ENCODE peak calls at places on chromosomes 1 and 21, in five cellular contexts. One of them, this sample, is unnamed. For H3K36me3, the result is how much of the 10 kb centered on the place peaks cover.

GRCh38 chr1:10663668-10664035 is 132.8 kb downstream of the CASZ1 start:
- DNase-seq in colonic mucosa: no peak
- DNase-seq in pancreas: peak
- DNase-seq in GM23248: peak
- DNase-seq in aorta: peak
- DNase-seq in this sample: no peak

GRCh38 chr1:19758227-19758830 is 41.4 kb downstream of the TMCO4 start:
- DNase-seq in colonic mucosa: no peak
- DNase-seq in pancreas: no peak
- DNase-seq in GM23248: peak
- DNase-seq in aorta: no peak
- DNase-seq in this sample: peak

GRCh38 chr1:21539933-21540332 is 30.7 kb downstream of the ALPL start:
- DNase-seq in colonic mucosa: no peak
- DNase-seq in pancreas: no peak
- DNase-seq in GM23248: peak
- DNase-seq in aorta: no peak
- DNase-seq in this sample: no peak

GRCh38 chr1:29083318-29084195 is 40.1 kb downstream of the TMEM200B start:
- DNase-seq in colonic mucosa: no peak
- DNase-seq in pancreas: no peak
- DNase-seq in GM23248: no peak
- DNase-seq in aorta: no peak
- DNase-seq in this sample: no peak

GRCh38 chr1:41740630-41741239 is 178.0 kb downstream of the HIVEP3 start:
- DNase-seq in colonic mucosa: no peak
- DNase-seq in pancreas: no peak
- DNase-seq in GM23248: no peak
- DNase-seq in aorta: no peak
- DNase-seq in this sample: peak

GRCh38 chr1:214446772-214447556 is 104.4 kb downstream of the PTPN14 start:
- DNase-seq in colonic mucosa: no peak
- DNase-seq in pancreas: no peak
- DNase-seq in GM23248: peak
- DNase-seq in aorta: no peak
- DNase-seq in this sample: no peak

GRCh38 chr1:174726167-174726879 is 273.4 kb upstream of the CACYBP start:
- DNase-seq in colonic mucosa: no peak
- DNase-seq in pancreas: no peak
- DNase-seq in GM23248: peak
- DNase-seq in aorta: no peak
- DNase-seq in this sample: no peak

GRCh38 chr1:213332491-213332890 is 281.4 kb downstream of the RPS6KC1 start:
- DNase-seq in colonic mucosa: no peak
- DNase-seq in pancreas: no peak
- DNase-seq in GM23248: no peak
- DNase-seq in aorta: no peak
- DNase-seq in this sample: no peak

DNA sequence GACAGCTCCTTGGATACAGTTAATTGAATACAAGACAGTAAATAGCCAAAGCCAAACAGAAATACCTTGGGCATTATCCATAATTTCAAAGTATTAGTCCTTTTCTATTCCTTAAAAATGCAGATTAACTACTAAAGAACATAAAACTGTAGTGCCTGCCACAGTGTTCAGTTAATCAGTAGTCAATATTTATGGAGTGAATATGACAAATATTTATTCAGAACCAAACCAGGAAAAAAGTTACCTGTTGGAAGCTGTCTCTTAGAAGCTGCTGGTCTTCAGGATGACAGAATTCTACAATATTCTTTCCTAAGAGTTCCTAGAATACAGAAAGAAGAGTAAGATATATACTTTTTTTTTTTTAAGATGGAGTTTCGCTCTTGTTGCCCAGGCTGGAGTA is 18.2 kb upstream of the CTSK start:
- DNase-seq in colonic mucosa: no peak
- DNase-seq in pancreas: no peak
- DNase-seq in GM23248: no peak
- DNase-seq in aorta: no peak
- DNase-seq in this sample: no peak
- H3K36me3 ChIP-seq in colonic mucosa: under half
- H3K36me3 ChIP-seq in pancreas: half or more
- H3K36me3 ChIP-seq in GM23248: half or more
- H3K36me3 ChIP-seq in aorta: under half
- H3K36me3 ChIP-seq in this sample: half or more

DNA sequence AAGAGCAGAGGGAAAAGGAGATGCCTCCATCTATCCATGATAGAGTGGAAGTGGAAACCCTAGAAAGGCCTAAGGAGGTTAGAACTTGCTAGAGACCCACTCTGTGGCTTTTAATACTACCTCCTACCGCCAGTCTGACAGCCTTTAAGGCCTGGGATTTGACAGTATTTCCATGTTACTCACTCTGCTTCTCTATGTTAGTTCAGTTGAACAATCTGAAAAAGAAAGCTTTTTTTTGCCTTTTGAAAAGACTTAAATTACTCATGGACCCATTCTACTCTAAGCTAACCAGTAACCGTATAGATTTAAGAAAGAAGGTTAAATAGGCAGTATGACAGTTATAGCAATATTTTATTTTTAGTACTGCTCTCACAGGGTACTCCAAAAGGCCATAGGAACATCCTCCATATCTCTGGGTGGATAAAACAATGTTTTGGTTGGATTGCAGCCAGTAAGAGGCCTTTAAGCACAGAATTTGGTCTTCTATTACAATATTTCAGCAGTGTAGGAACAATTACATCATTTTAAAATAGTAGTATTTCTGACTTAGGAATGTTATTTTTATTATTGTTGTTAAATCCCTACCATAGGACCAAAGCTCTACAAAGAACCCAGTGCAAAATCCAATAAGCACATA is 15.9 kb upstream of the GPR25 start:
- DNase-seq in colonic mucosa: no peak
- DNase-seq in pancreas: no peak
- DNase-seq in GM23248: no peak
- DNase-seq in aorta: no peak
- DNase-seq in this sample: no peak
- H3K36me3 ChIP-seq in colonic mucosa: under half
- H3K36me3 ChIP-seq in pancreas: under half
- H3K36me3 ChIP-seq in GM23248: half or more
- H3K36me3 ChIP-seq in aorta: under half
- H3K36me3 ChIP-seq in this sample: half or more

GRCh38 chr1:70427976-70428375 is 16.9 kb downstream of the CTH start:
- DNase-seq in colonic mucosa: no peak
- DNase-seq in pancreas: no peak
- DNase-seq in GM23248: no peak
- DNase-seq in aorta: no peak
- DNase-seq in this sample: no peak

GRCh38 chr1:70434253-70434859 is 23.3 kb downstream of the CTH start:
- DNase-seq in colonic mucosa: no peak
- DNase-seq in pancreas: no peak
- DNase-seq in GM23248: no peak
- DNase-seq in aorta: no peak
- DNase-seq in this sample: no peak

GRCh38 chr1:70429219-70429618 is 18.2 kb downstream of the CTH start:
- DNase-seq in colonic mucosa: no peak
- DNase-seq in pancreas: no peak
- DNase-seq in GM23248: peak
- DNase-seq in aorta: no peak
- DNase-seq in this sample: no peak

GRCh38 chr1:70431874-70432273 is 20.8 kb downstream of the CTH start:
- DNase-seq in colonic mucosa: no peak
- DNase-seq in pancreas: no peak
- DNase-seq in GM23248: no peak
- DNase-seq in aorta: no peak
- DNase-seq in this sample: no peak

DNA sequence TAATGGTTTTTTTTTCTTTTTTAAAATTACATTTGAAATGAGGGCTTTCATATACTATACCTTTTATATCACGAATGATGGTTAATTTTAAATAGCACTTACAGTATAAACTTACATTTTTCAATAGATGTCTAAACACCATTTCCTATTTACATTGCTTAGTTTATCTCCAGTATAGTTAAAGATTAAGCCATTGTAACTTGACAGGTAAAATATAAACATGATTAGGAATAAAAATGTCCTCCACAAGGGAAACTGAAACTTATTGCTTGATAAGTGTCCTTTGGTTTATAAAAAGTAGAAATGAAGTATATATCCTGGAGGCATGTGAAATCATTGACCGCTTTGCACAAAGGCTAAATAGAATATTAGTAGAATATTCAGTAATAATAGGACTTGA is 20.2 kb downstream of the CTH start:
- DNase-seq in colonic mucosa: no peak
- DNase-seq in pancreas: no peak
- DNase-seq in GM23248: no peak
- DNase-seq in aorta: no peak
- DNase-seq in this sample: no peak
- H3K36me3 ChIP-seq in colonic mucosa: under half
- H3K36me3 ChIP-seq in pancreas: under half
- H3K36me3 ChIP-seq in GM23248: half or more
- H3K36me3 ChIP-seq in aorta: under half
- H3K36me3 ChIP-seq in this sample: under half

DNA sequence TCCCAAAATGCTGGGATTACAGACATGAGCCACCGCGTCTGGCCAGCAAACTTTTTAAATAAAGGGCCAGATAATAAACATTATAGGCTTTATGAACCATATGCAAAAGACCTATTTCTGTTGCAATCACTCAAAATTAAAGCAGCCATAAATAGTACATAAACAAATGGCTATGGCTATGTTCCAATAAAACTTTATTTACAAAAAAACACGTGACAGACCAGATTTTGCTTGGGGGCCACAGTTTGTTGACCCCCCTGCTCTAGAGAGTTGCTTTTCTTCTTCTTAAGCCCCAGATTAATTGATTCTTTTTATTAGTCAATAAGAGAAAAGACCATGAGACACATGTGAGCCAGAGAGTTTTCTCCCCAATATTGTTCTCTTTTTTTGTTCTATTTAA is 138.3 kb downstream of the MACF1 start:
- DNase-seq in colonic mucosa: no peak
- DNase-seq in pancreas: no peak
- DNase-seq in GM23248: no peak
- DNase-seq in aorta: no peak
- DNase-seq in this sample: no peak
- H3K36me3 ChIP-seq in colonic mucosa: under half
- H3K36me3 ChIP-seq in pancreas: under half
- H3K36me3 ChIP-seq in GM23248: under half
- H3K36me3 ChIP-seq in aorta: under half
- H3K36me3 ChIP-seq in this sample: half or more

DNA sequence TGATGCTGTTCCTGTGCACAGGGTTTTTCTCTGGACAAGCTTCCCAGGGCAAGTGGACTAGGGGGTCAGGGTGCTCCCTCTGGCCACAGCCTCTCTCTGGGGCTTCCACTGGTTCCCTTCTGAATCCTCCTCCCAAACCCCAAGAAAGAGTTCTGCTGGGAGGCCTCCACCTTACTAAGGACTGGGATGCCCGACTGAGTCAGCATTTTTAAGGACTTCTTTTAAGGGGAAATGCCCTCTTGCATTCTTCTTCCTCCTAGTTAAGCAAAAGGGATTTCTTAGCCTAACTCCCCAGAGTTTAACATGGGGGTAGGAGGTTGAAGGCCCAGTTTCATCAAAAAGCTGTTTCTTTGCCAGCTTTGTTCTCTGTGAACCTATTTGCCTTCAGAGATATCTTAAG is 99.7 kb upstream of the KRTAP19-8 start:
- DNase-seq in colonic mucosa: no peak
- DNase-seq in pancreas: no peak
- DNase-seq in GM23248: no peak
- DNase-seq in aorta: no peak
- DNase-seq in this sample: no peak
- H3K36me3 ChIP-seq in colonic mucosa: under half
- H3K36me3 ChIP-seq in pancreas: under half
- H3K36me3 ChIP-seq in GM23248: under half
- H3K36me3 ChIP-seq in aorta: under half
- H3K36me3 ChIP-seq in this sample: under half